ENCODE peak calls at places on chromosomes 5 and 9, in eight cellular contexts. S, D, O, H, B, I, A and Q are unnamed samples.

GRCh38 chr9:113876806-113877236 is 712 bp downstream of the ZNF618 start:
- DNase-seq in A (no peak), I (peak; percentile 25), S (no peak), D (peak; percentile 56), H (no peak), O (no peak), B (peak; percentile 36), Q (no peak)

GRCh38 chr5:179195561-179196419 is 135.6 kb downstream of the ZNF354C start:
- DNase-seq in I (no peak), S (no peak), O (no peak), D (no peak), A (no peak), B (no peak), H (no peak), Q (no peak)

GRCh38 chr9:125889122-125889523 is 141.9 kb downstream of the PBX3 start:
- DNase-seq in O (no peak), S (no peak), B (peak; percentile 42), A (peak; percentile 44), I (no peak), D (peak; percentile 59), H (no peak), Q (peak; percentile 46)

GRCh38 chr5:133704411-133704810 is 92.1 kb upstream of the FSTL4 start:
- DNase-seq in H (no peak), O (no peak), A (no peak), D (no peak), B (no peak), I (no peak), S (no peak), Q (no peak)

GRCh38 chr9:90003046-90003355 is 398.2 kb downstream of the GADD45G start:
- DNase-seq in D (peak; percentile 13), B (no peak), H (no peak), A (no peak), S (no peak), O (no peak), I (no peak), Q (no peak)

GRCh38 chr9:130664191-130665028 is at the start of gene PRDM12:
- DNase-seq in B (no peak), O (no peak), I (no peak), A (peak; percentile 35), H (no peak), S (no peak), D (no peak), Q (no peak)

GRCh38 chr5:53123702-53124101 is 14.1 kb upstream of the MOCS2 start:
- DNase-seq in D (peak; percentile 59), I (no peak), S (no peak), O (no peak), B (peak; percentile 28), H (no peak), A (no peak), Q (peak; percentile 52)

GRCh38 chr5:35363387-35363965 is 133.2 kb upstream of the PRLR start:
- DNase-seq in A (no peak), H (no peak), S (no peak), I (no peak), O (no peak), D (no peak), B (no peak), Q (no peak)

GRCh38 chr5:308672-309271 is 12.7 kb upstream of the AHRR start:
- DNase-seq in D (peak; percentile 63), A (no peak), H (no peak), O (no peak), B (peak; percentile 33), I (no peak), S (no peak), Q (peak; percentile 42)

GRCh38 chr9:38235244-38235643 is 157.3 kb upstream of the ALDH1B1 start:
- DNase-seq in I (no peak), H (no peak), S (no peak), A (no peak), D (no peak), B (no peak), O (no peak), Q (no peak)

GRCh38 chr9:114301798-114302565 is 20.9 kb upstream of the ORM1 start:
- DNase-seq in S (no peak), D (no peak), H (no peak), B (no peak), O (no peak), A (no peak), I (no peak), Q (no peak)

GRCh38 chr5:157345485-157345884 is 79.6 kb downstream of the CYFIP2 start:
- DNase-seq in A (no peak), I (no peak), B (no peak), S (no peak), H (no peak), D (no peak), O (no peak), Q (no peak)

GRCh38 chr5:144205141-144205551 is 34.5 kb downstream of the KCTD16 start:
- DNase-seq in H (no peak), S (no peak), D (peak; percentile 63), O (no peak), A (peak; percentile 48), B (peak; percentile 45), I (peak; percentile 52), Q (peak; percentile 59)

GRCh38 chr9:137029058-137029922 is 1.3 kb upstream of the ABCA2 start:
- DNase-seq in H (peak; percentile 63), O (peak; percentile 11), S (no peak), A (peak; percentile 82), B (peak; percentile 67), I (no peak), D (peak; percentile 59), Q (peak; percentile 41)

GRCh38 chr5:93479982-93480509 is 101.0 kb downstream of the NR2F1-AS1 start:
- DNase-seq in A (no peak), H (no peak), I (no peak), B (no peak), D (no peak), O (no peak), S (no peak), Q (no peak)

GRCh38 chr5:150612405-150612804 is 28.1 kb upstream of the SYNPO start:
- DNase-seq in A (no peak), O (no peak), D (no peak), S (no peak), H (no peak), B (no peak), I (no peak), Q (no peak)

GRCh38 chr5:141940695-141941271 is 17.1 kb downstream of the DELE1 start:
- DNase-seq in O (no peak), D (peak; percentile 58), S (no peak), H (no peak), A (no peak), B (peak; percentile 29), I (no peak), Q (peak; percentile 36)

GRCh38 chr5:17305024-17305423 is 87.6 kb downstream of the BASP1 start:
- DNase-seq in I (no peak), B (peak; percentile 48), A (no peak), H (no peak), D (peak; percentile 73), S (no peak), O (no peak), Q (peak; percentile 44)

GRCh38 chr9:133484671-133485437 is 6.0 kb upstream of the SLC2A6 start:
- DNase-seq in I (no peak), A (no peak), B (no peak), S (no peak), H (no peak), O (no peak), D (no peak), Q (no peak)

GRCh38 chr5:73234156-73234555 is 61.2 kb downstream of the TMEM174 start:
- DNase-seq in H (no peak), D (no peak), O (no peak), S (no peak), A (no peak), I (no peak), B (no peak), Q (no peak)

GRCh38 chr5:69213513-69214215 is 21.0 kb upstream of the CDK7 start:
- DNase-seq in B (peak; percentile 55), A (peak; percentile 29), I (no peak), H (no peak), D (peak; percentile 68), O (no peak), S (no peak), Q (peak; percentile 34)

GRCh38 chr5:156137482-156137881 is 189.5 kb upstream of the SGCD start:
- DNase-seq in H (no peak), A (peak; percentile 35), I (no peak), B (no peak), O (no peak), S (peak; percentile 73), D (no peak), Q (peak; percentile 70)

GRCh38 chr9:88237454-88238280 is 99.4 kb upstream of the SPATA31C2 start:
- DNase-seq in S (no peak), B (no peak), A (no peak), D (peak; percentile 3), I (no peak), H (no peak), O (no peak), Q (no peak)

GRCh38 chr9:137055385-137056364 is 1.8 kb upstream of the ENTPD2 start:
- DNase-seq in B (peak; percentile 97), H (no peak), A (peak; percentile 60), O (no peak), S (peak; percentile 52), I (no peak), D (peak; percentile 97), Q (peak; percentile 91)